ENCODE peak calls at places on chromosomes 11 and 22, in five cellular contexts. N, L, M, S and H are unnamed samples.

GRCh38 chr11:111911563-111912401 is at the start of gene CRYAB:
- DNase-seq in L (no peak), N (peak), S (peak), M (peak), H (no peak)

GRCh38 chr11:19437760-19438159 is 197.0 kb upstream of the E2F8 start:
- DNase-seq in M (no peak), L (no peak), S (no peak), N (no peak), H (no peak)

GRCh38 chr11:76592025-76592914 is 78.3 kb downstream of the LRRC32 start:
- DNase-seq in N (no peak), M (no peak), L (no peak), S (no peak), H (no peak)

GRCh38 chr11:75583710-75584658 is 21.9 kb downstream of the SERPINH1 start:
- DNase-seq in S (no peak), M (peak), N (peak), L (no peak), H (peak)

GRCh38 chr11:122977455-122978302 is 4.0 kb downstream of the BSX start:
- DNase-seq in N (no peak), M (peak), S (no peak), L (no peak), H (peak)

GRCh38 chr11:15819679-15820286 is 536.6 kb downstream of the SOX6 start:
- DNase-seq in S (peak), M (peak), L (peak), N (peak), H (no peak)

GRCh38 chr11:73249304-73249703 is 22.8 kb upstream of the P2RY6 start:
- DNase-seq in S (peak), M (peak), L (no peak), N (no peak), H (no peak)

GRCh38 chr11:92828576-92828975 is 140.9 kb upstream of the MTNR1B start:
- DNase-seq in N (no peak), S (no peak), L (no peak), M (no peak), H (peak)

GRCh38 chr11:111841370-111842053 is 29.9 kb downstream of the ALG9 start:
- DNase-seq in N (peak), L (peak), M (peak), S (peak), H (peak)

GRCh38 chr22:38882480-38882879 is 10.5 kb upstream of the CBX6 start:
- DNase-seq in L (no peak), N (no peak), M (no peak), S (no peak), H (no peak)
- H2BK12ac ChIP-seq in L (no peak), N (no peak), M (no peak), S (no peak), H (no peak)

GRCh38 chr11:56251954-56252353 is at the start of gene OR5T3:
- DNase-seq in S (no peak), M (no peak), N (no peak), L (no peak), H (no peak)
- H2BK12ac ChIP-seq in S (no peak), M (no peak), N (no peak), L (no peak), H (no peak)

DNA sequence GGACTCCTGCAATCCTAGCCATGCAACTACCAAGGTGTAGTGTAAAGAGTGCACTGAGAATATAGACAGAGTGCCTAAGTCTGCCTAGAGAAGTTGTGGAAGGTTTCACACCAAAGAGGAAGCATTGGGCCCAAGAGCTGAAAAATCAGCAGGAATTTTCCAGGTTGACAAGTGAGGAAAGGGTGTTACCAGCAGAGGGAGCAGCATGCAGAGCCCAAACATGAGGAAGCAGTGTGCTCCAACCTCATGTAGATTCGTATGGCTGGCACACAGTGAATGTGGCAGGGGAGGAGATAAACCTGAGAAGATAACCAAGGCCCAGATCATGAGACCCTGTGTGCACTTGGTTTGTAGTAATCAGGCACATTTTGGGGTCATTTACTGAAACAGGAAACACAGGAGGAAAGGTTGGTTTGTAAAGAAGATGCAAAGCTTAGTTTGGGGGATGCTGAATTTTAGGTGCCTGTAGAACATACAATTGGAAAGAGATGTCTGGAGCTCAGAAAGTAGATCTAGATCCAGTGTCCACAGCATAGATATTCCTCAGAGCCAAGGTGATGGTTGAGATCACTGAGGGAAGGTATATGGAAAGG is 1.7 kb downstream of the HPX start:
- DNase-seq in M (peak), S (peak), N (peak), L (no peak), H (peak)
- H2BK12ac ChIP-seq in M (no peak), S (no peak), N (no peak), L (no peak), H (no peak)

DNA sequence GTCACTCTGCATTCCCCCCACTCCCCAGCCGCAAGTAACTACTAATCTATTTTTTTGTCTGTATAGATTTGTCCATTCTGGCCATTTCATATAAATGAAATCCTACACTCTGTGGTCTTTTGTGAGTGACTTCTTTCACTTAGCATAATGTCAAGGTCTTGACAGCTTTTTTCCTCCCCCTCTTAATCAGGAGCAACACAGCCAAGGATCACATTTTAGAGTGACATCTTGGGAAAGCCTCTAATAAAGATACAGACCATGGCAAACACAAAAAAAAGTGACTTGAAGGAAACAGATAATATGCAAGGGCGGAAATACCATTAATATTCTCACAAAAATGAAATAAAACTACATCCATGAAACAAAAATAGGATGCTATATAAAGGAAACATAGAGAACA is 43.9 kb downstream of the RAB30 start:
- DNase-seq in M (no peak), L (no peak), S (no peak), N (no peak), H (no peak)
- H2BK12ac ChIP-seq in M (no peak), L (no peak), S (no peak), N (no peak), H (no peak)

GRCh38 chr11:64391839-64392238 is 32.9 kb downstream of the RPS6KA4 start:
- DNase-seq in M (no peak), L (no peak), N (no peak), S (no peak), H (no peak)
- H2BK12ac ChIP-seq in M (no peak), L (no peak), N (no peak), S (no peak), H (no peak)